ENCODE peak calls at places on chromosome 13, in four cellular contexts. G is DND-41, F is A549, J is fibroblast of villous mesenchyme. S is an unnamed sample.

GRCh38 chr13:72849571-72849970 is 67.6 kb downstream of the PIBF1 start:
- DNase-seq in G (no peak), F (no peak), J (peak; percentile 1), S (no peak)

GRCh38 chr13:38965281-38965680 is 25.4 kb downstream of the STOML3 start:
- DNase-seq in G (no peak), F (no peak), J (no peak), S (no peak)

GRCh38 chr13:28327761-28328607 is 166.9 kb downstream of the FLT1 start:
- DNase-seq in G (no peak), F (no peak), J (no peak), S (no peak)

GRCh38 chr13:99436013-99436412 is 65.3 kb upstream of the TM9SF2 start:
- DNase-seq in G (no peak), F (no peak), J (no peak), S (no peak)

GRCh38 chr13:110162053-110162452 is 144.9 kb downstream of the COL4A1 start:
- DNase-seq in G (no peak), F (no peak), J (no peak), S (no peak)

GRCh38 chr13:76425930-76426329 is 460.3 kb downstream of the KCTD12 start:
- DNase-seq in G (no peak), F (no peak), J (peak; percentile 58), S (no peak)

GRCh38 chr13:97934590-97934989 is 18.9 kb upstream of the IPO5 start:
- DNase-seq in G (no peak), F (no peak), J (no peak), S (no peak)

GRCh38 chr13:113917096-113917495 is 53.2 kb upstream of the GAS6 start:
- DNase-seq in G (no peak), F (no peak), J (no peak), S (no peak)

GRCh38 chr13:111632906-111633305 is 312.5 kb downstream of the TEX29 start:
- DNase-seq in G (no peak), F (no peak), J (no peak), S (no peak)

GRCh38 chr13:60538566-60538965 is 141.5 kb downstream of the TDRD3 start:
- DNase-seq in G (no peak), F (no peak), J (no peak), S (no peak)

GRCh38 chr13:94344126-94344863 is 135.2 kb downstream of the DCT start:
- DNase-seq in G (no peak), F (no peak), J (no peak), S (no peak)

GRCh38 chr13:94700536-94700935 is 11.8 kb downstream of the SOX21 start:
- DNase-seq in G (no peak), F (no peak), J (no peak), S (no peak)

GRCh38 chr13:69950160-69950559 is 157.5 kb upstream of the ATXN8OS start:
- DNase-seq in G (no peak), F (no peak), J (no peak), S (no peak)

GRCh38 chr13:22757530-22758120 is 423.2 kb upstream of the SGCG start:
- DNase-seq in G (no peak), F (peak; percentile 10), J (peak; percentile 23), S (peak; percentile 6)

GRCh38 chr13:97889803-97890202 is 63.7 kb upstream of the IPO5 start:
- DNase-seq in G (no peak), F (no peak), J (peak; percentile 12), S (no peak)

GRCh38 chr13:80721689-80722088 is 380.8 kb upstream of the SPRY2 start:
- DNase-seq in G (no peak), F (no peak), J (no peak), S (no peak)

GRCh38 chr13:100508996-100509395 is 79.6 kb downstream of the GGACT start:
- DNase-seq in G (no peak), F (no peak), J (peak; percentile 70), S (no peak)

GRCh38 chr13:101398191-101398590 is 18.1 kb downstream of the NALCN start:
- DNase-seq in G (no peak), F (no peak), J (no peak), S (no peak)

GRCh38 chr13:34416833-34417425 is 525.1 kb upstream of the NBEA start:
- DNase-seq in G (no peak), F (no peak), J (peak; percentile 46), S (no peak)

GRCh38 chr13:29849071-29849541 is 1.3 kb downstream of the UBL3 start:
- DNase-seq in G (peak; percentile 12), F (peak; percentile 31), J (peak; percentile 37), S (no peak)

GRCh38 chr13:94825507-94825906 is 113.2 kb upstream of the SOX21 start:
- DNase-seq in G (no peak), F (no peak), J (peak; percentile 51), S (no peak)

GRCh38 chr13:70835349-70835748 is 727.1 kb upstream of the KLHL1 start:
- DNase-seq in G (no peak), F (no peak), J (no peak), S (no peak)

GRCh38 chr13:112032186-112032835 is 34.6 kb upstream of the SOX1 start:
- DNase-seq in G (no peak), F (no peak), J (no peak), S (no peak)

GRCh38 chr13:74132152-74132767 is 1.9 kb downstream of the KLF12 start:
- DNase-seq in G (peak; percentile 39), F (no peak), J (no peak), S (no peak)

GRCh38 chr13:84400711-84401110 is 518.4 kb upstream of the SLITRK1 start:
- DNase-seq in G (no peak), F (no peak), J (no peak), S (no peak)

GRCh38 chr13:83752141-83752540 is 130.1 kb downstream of the SLITRK1 start:
- DNase-seq in G (no peak), F (peak; percentile 11), J (no peak), S (no peak)

GRCh38 chr13:40578055-40578454 is 88.4 kb downstream of the FOXO1 start:
- DNase-seq in G (no peak), F (no peak), J (no peak), S (no peak)

GRCh38 chr13:113092776-113093579 is 12.6 kb upstream of the F7 start:
- DNase-seq in G (no peak), F (no peak), J (no peak), S (no peak)

GRCh38 chr13:23510544-23510916 is 59.7 kb upstream of the TNFRSF19 start:
- DNase-seq in G (no peak), F (no peak), J (peak; percentile 82), S (no peak)

GRCh38 chr13:87798536-87798935 is 127.4 kb downstream of the SLITRK5 start:
- DNase-seq in G (no peak), F (no peak), J (no peak), S (no peak)

GRCh38 chr13:27605610-27606200 is 14.6 kb downstream of the LNX2 start:
- DNase-seq in G (no peak), F (no peak), J (peak; percentile 36), S (no peak)

DNA sequence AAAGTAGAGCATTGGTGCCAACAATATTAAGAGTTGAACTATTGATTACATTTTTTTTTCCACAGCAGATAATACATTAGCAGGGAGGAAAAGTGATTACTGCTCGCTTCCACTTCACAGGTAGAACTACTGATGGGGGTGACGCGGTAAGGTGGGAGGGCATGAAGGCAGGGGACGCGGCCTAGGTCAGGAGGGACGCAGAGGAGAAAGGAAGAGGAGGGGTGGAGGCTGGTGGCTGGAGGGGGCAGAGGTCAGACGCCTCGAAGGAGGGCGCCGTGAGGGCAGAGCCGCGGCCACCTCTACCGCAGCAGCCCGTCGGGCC is 287 bp upstream of the B3GLCT start:
- DNase-seq in G (no peak), F (no peak), J (no peak), S (peak; percentile 27)
- H3K4me3 ChIP-seq in G (peak overlapping the region; percentile 71), F (peak overlapping the region; percentile 71), J (peak overlapping the region; percentile 69), S (peak overlapping the region; percentile 68)

GRCh38 chr13:46183018-46183940 is 1.3 kb upstream of the LCP1 start:
- DNase-seq in G (no peak), F (no peak), J (no peak), S (no peak)

GRCh38 chr13:46181799-46182490 is at the start of gene LCP1:
- DNase-seq in G (peak; percentile 84), F (no peak), J (no peak), S (peak; percentile 98)

GRCh38 chr13:46185634-46186033 is 3.7 kb upstream of the LCP1 start:
- DNase-seq in G (no peak), F (no peak), J (no peak), S (no peak)

GRCh38 chr13:46182491-46182877 is 507 bp upstream of the LCP1 start:
- DNase-seq in G (no peak), F (no peak), J (no peak), S (no peak)

GRCh38 chr13:46184277-46184699 is 2.3 kb upstream of the LCP1 start:
- DNase-seq in G (peak; percentile 81), F (peak; percentile 22), J (peak; percentile 23), S (peak; percentile 83)
- H3K4me3 ChIP-seq in G (peak overlapping the region; percentile 43), F (no peak overlapping the region), J (no peak overlapping the region), S (peak overlapping the region; percentile 46)

DNA sequence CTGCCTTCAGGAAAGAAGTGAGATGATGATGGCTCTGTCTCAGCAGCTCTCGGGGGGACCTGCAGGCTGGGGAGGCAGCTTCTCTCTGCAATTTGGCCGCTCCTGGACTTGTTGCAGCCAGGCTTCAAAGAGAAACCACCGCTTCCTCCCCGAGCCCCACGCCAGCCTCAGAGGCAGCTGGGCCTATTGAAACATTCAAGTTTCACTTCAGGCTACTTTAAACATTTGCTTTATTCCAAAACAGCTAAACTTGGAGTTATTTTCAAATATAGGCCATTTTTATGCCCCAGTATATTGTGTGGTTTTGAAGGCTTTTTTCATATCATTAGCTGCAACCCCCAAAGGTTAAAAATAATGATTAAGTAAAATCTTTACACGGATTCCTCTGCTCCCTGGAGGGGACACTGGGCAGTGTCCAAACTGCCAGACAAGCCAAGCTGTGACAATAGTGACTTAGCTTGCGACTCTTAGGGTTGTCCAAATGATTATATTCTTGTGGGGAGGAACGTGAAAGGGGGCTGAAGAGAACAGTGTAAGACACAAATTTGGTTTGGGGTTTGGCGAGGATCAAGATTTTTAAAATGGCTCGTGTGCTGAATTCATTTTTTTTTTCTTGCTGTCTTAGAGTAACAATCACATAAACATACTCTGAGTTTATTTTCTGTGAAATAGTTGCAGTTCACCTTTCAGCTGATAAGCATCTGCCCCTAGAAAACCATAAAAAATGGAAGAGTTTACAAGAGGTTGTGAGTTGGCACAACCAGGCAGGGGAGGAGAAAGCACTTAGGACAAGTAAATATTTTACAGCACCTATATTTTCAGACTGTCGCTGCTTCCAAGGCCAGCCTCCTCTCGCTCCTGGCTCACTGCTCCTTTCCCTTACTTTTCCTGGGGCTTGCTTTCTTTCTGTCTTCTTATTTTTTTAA is 330.6 kb downstream of the DLEU7 start:
- DNase-seq in G (peak; percentile 90), F (no peak), J (peak; percentile 67), S (peak; percentile 83)
- H3K4me3 ChIP-seq in G (peak overlapping the region; percentile 49), F (no peak overlapping the region), J (peak overlapping the region; percentile 29), S (peak overlapping the region; percentile 51)

GRCh38 chr13:42574435-42575311 is 721 bp downstream of the TNFSF11 start:
- DNase-seq in G (no peak), F (no peak), J (no peak), S (no peak)

GRCh38 chr13:42575938-42576337 is 2.0 kb downstream of the TNFSF11 start:
- DNase-seq in G (no peak), F (no peak), J (no peak), S (no peak)

GRCh38 chr13:42571895-42572294 is 2.1 kb upstream of the TNFSF11 start:
- DNase-seq in G (no peak), F (no peak), J (no peak), S (no peak)

GRCh38 chr13:42577538-42577937 is 3.6 kb downstream of the TNFSF11 start:
- DNase-seq in G (no peak), F (no peak), J (no peak), S (no peak)

DNA sequence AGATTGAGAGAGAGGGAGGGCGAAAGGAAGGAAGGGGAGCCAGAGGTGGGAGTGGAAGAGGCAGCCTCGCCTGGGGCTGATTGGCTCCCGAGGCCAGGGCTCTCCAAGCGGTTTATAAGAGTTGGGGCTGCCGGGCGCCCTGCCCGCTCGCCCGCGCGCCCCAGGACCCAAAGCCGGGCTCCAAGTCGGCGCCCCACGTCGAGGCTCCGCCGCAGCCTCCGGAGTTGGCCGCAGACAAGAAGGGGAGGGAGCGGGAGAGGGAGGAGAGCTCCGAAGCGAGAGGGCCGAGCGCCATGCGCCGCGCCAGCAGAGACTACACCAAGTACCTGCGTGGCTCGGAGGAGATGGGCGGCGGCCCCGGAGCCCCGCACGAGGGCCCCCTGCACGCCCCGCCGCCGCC is at the start of gene TNFSF11:
- DNase-seq in G (no peak), F (no peak), J (no peak), S (no peak)
- H3K4me3 ChIP-seq in G (no peak within 1 kb of the TSS), F (peak within 1 kb of the TSS; percentile 15), J (peak within 1 kb of the TSS; percentile 51), S (no peak within 1 kb of the TSS)

S was measured in Jurkat, Clone E6-1.